ENCODE peak calls at places on chromosomes 12 and 14, in seven cellular contexts. R is GOT3; C is pons; P is PC-3; S is effector CD8-positive, alpha-beta T cell; V is cardiac fibroblast; O is stimulated activated CD4-positive, alpha-beta T cell treated with anti-CD3 and anti-CD28 coated beads, Interleukin-2, amount 100 ng/mL, for 48 hours. W is an unnamed sample.

GRCh38 chr14:90450667-90451066 is 53.8 kb downstream of the CALM1 start:
- DNase-seq in R (no peak), C (peak; percentile 40), P (no peak), S (no peak), V (no peak), O (no peak), W (no peak)

GRCh38 chr14:53218161-53218560 is 65.0 kb upstream of the DDHD1 start:
- DNase-seq in R (no peak), C (no peak), P (no peak), S (no peak), V (no peak), O (no peak), W (no peak)

GRCh38 chr14:105169776-105170655 is 1.4 kb upstream of the JAG2 start:
- DNase-seq in R (no peak), C (no peak), P (no peak), S (no peak), V (no peak), O (no peak), W (no peak)

GRCh38 chr12:117685115-117685926 is 283.5 kb downstream of the KSR2 start:
- DNase-seq in R (peak; percentile 68), C (no peak), P (peak; percentile 96), S (no peak), V (peak; percentile 1), O (no peak), W (no peak)

GRCh38 chr14:50040401-50040775 is 76.0 kb downstream of the VCPKMT start:
- DNase-seq in R (no peak), C (no peak), P (peak; percentile 91), S (no peak), V (peak; percentile 85), O (no peak), W (no peak)

GRCh38 chr14:66330916-66331315 is 155.3 kb upstream of the CCDC196 start:
- DNase-seq in R (no peak), C (peak; percentile 2), P (peak; percentile 23), S (no peak), V (peak; percentile 5), O (no peak), W (no peak)

GRCh38 chr12:67427336-67427735 is 158.2 kb downstream of the CAND1 start:
- DNase-seq in R (no peak), C (no peak), P (no peak), S (no peak), V (no peak), O (no peak), W (no peak)

GRCh38 chr12:3724096-3724805 is 28.7 kb downstream of the CRACR2A start:
- DNase-seq in R (no peak), C (no peak), P (no peak), S (no peak), V (no peak), O (no peak), W (no peak)

GRCh38 chr12:75816892-75817291 is 214.7 kb downstream of the PHLDA1 start:
- DNase-seq in R (no peak), C (no peak), P (peak; percentile 92), S (no peak), V (peak; percentile 91), O (no peak), W (no peak)

GRCh38 chr12:75457191-75457590 is 23.4 kb upstream of the GLIPR1 start:
- DNase-seq in R (no peak), C (no peak), P (no peak), S (no peak), V (no peak), O (no peak), W (no peak)

GRCh38 chr14:32201816-32202467 is at the start of gene RNU6-7:
- DNase-seq in R (no peak), C (peak; percentile 68), P (no peak), S (peak; percentile 73), V (no peak), O (no peak), W (no peak)

GRCh38 chr12:116628989-116629388 is 69.8 kb downstream of the MAP1LC3B2 start:
- DNase-seq in R (no peak), C (no peak), P (no peak), S (no peak), V (no peak), O (no peak), W (no peak)

GRCh38 chr12:46371718-46372130 is 849 bp downstream of the SLC38A2 start:
- DNase-seq in R (no peak), C (peak; percentile 61), P (peak; percentile 35), S (peak; percentile 61), V (peak; percentile 64), O (peak; percentile 53), W (peak; percentile 80)

GRCh38 chr12:47068539-47068938 is 10.9 kb upstream of the PCED1B start:
- DNase-seq in R (peak; percentile 31), C (no peak), P (no peak), S (no peak), V (peak; percentile 64), O (no peak), W (no peak)

GRCh38 chr12:89069431-89069830 is 282.9 kb downstream of the DUSP6 start:
- DNase-seq in R (no peak), C (no peak), P (no peak), S (no peak), V (no peak), O (no peak), W (no peak)

GRCh38 chr12:27424631-27425230 is 21.8 kb upstream of the SMCO2 start:
- DNase-seq in R (no peak), C (peak; percentile 76), P (peak; percentile 66), S (no peak), V (peak; percentile 78), O (no peak), W (peak; percentile 12)

GRCh38 chr12:1939745-1940607 is 21.5 kb upstream of the CACNA2D4 start:
- DNase-seq in R (no peak), C (peak; percentile 94), P (peak; percentile 81), S (peak; percentile 88), V (peak; percentile 85), O (peak; percentile 89), W (peak; percentile 92)

GRCh38 chr14:101231828-101232227 is 328.3 kb upstream of the RTL1 start:
- DNase-seq in R (no peak), C (no peak), P (no peak), S (no peak), V (no peak), O (no peak), W (no peak)

GRCh38 chr12:94560416-94561221 is 89.7 kb downstream of the TMCC3 start:
- DNase-seq in R (no peak), C (peak; percentile 52), P (peak; percentile 97), S (no peak), V (peak; percentile 73), O (no peak), W (peak; percentile 33)

GRCh38 chr12:48686037-48686595 is 4.1 kb upstream of the KANSL2 start:
- DNase-seq in R (no peak), C (no peak), P (no peak), S (no peak), V (no peak), O (no peak), W (no peak)

GRCh38 chr12:6306151-6306550 is 4.3 kb upstream of the PLEKHG6 start:
- DNase-seq in R (no peak), C (no peak), P (no peak), S (no peak), V (no peak), O (no peak), W (no peak)

GRCh38 chr12:85466906-85467305 is 186.9 kb downstream of the ALX1 start:
- DNase-seq in R (no peak), C (no peak), P (peak; percentile 66), S (no peak), V (peak; percentile 38), O (no peak), W (no peak)

GRCh38 chr12:95201056-95201670 is 16.1 kb downstream of the FGD6 start:
- DNase-seq in R (no peak), C (no peak), P (peak; percentile 87), S (no peak), V (peak; percentile 78), O (no peak), W (no peak)

GRCh38 chr12:27293463-27293862 is 39.2 kb upstream of the BMAL2 start:
- DNase-seq in R (no peak), C (peak; percentile 22), P (no peak), S (no peak), V (peak; percentile 68), O (no peak), W (no peak)

GRCh38 chr12:98745578-98746391 is 100.7 kb downstream of the APAF1 start:
- DNase-seq in R (no peak), C (no peak), P (no peak), S (no peak), V (peak; percentile 9), O (peak; percentile 36), W (no peak)

GRCh38 chr14:58631720-58632119 is 6.0 kb upstream of the DACT1 start:
- DNase-seq in R (no peak), C (no peak), P (no peak), S (no peak), V (no peak), O (no peak), W (no peak)

GRCh38 chr12:39723831-39724230 is 104.2 kb upstream of the ABCD2 start:
- DNase-seq in R (peak; percentile 94), C (peak; percentile 6), P (peak; percentile 68), S (no peak), V (peak; percentile 72), O (no peak), W (no peak)

GRCh38 chr14:21233457-21234076 is 35.7 kb downstream of the HNRNPC start:
- DNase-seq in R (no peak), C (no peak), P (no peak), S (no peak), V (peak; percentile 34), O (no peak), W (no peak)